ENCODE peak calls at places on chromosomes 6 and 20, in eight cellular contexts. D, K, L, T, Q, H, J and F are unnamed samples. For H3K27me3, the result is how much of the 10 kb centered on the place peaks cover.

GRCh38 chr6:166281104-166281503 is 27.1 kb downstream of the PRR18 start:
- DNase-seq in D (no peak), H (no peak), Q (no peak), K (no peak), L (no peak), J (no peak), T (no peak), F (no peak)

GRCh38 chr6:159435701-159436100 is 257.3 kb downstream of the SOD2 start:
- DNase-seq in K (no peak), J (no peak), H (no peak), L (no peak), D (no peak), Q (no peak), T (no peak), F (no peak)

GRCh38 chr6:122653094-122653493 is 42.9 kb downstream of the PKIB start:
- DNase-seq in J (no peak), Q (no peak), T (no peak), L (no peak), K (no peak), H (no peak), D (no peak), F (no peak)

GRCh38 chr20:15889924-15890256 is 683.4 kb downstream of the KIF16B start:
- DNase-seq in Q (no peak), T (no peak), K (no peak), H (no peak), J (no peak), L (no peak), D (no peak), F (no peak)

GRCh38 chr6:56954389-56955170 is at the start of gene BEND6:
- DNase-seq in H (peak), K (peak), L (no peak), T (no peak), J (no peak), D (peak), Q (peak), F (peak)

GRCh38 chr6:11767458-11767857 is 11.1 kb downstream of the ADTRP start:
- DNase-seq in L (no peak), H (no peak), T (no peak), Q (no peak), D (no peak), J (no peak), K (no peak), F (no peak)

GRCh38 chr6:134199848-134200606 is 117.9 kb downstream of the SGK1 start:
- DNase-seq in T (no peak), J (no peak), K (no peak), L (no peak), Q (no peak), D (no peak), H (no peak), F (no peak)

GRCh38 chr6:17712573-17712972 is 5.8 kb upstream of the NUP153 start:
- DNase-seq in L (no peak), T (no peak), D (no peak), Q (no peak), H (no peak), J (no peak), K (no peak), F (no peak)

GRCh38 chr6:162485464-162485863 is 242.1 kb downstream of the PRKN start:
- DNase-seq in J (no peak), D (no peak), T (no peak), Q (no peak), L (no peak), K (no peak), H (no peak), F (no peak)

GRCh38 chr6:118354641-118355040 is 193.5 kb upstream of the PLN start:
- DNase-seq in Q (no peak), T (no peak), H (no peak), J (no peak), D (no peak), K (no peak), L (no peak), F (no peak)

GRCh38 chr20:64079273-64080012 is at the start of gene RGS19:
- DNase-seq in J (peak), T (peak), D (peak), H (no peak), L (peak), Q (peak), K (peak), F (peak)

GRCh38 chr20:31678389-31679356 is 41.0 kb downstream of the COX4I2 start:
- DNase-seq in H (no peak), T (no peak), Q (peak), D (no peak), L (no peak), J (no peak), K (no peak), F (no peak)

GRCh38 chr6:27825025-27825823 is 87.0 kb downstream of the OR2B2 start:
- DNase-seq in D (no peak), J (no peak), H (no peak), T (no peak), L (no peak), K (no peak), Q (no peak), F (no peak)

GRCh38 chr6:149031545-149032317 is 284.9 kb downstream of the UST start:
- DNase-seq in D (no peak), H (peak), K (no peak), L (no peak), J (no peak), T (no peak), Q (peak), F (peak)

GRCh38 chr6:41505084-41506049 is 40.8 kb upstream of the FOXP4 start:
- DNase-seq in D (peak), H (peak), L (no peak), K (peak), Q (peak), T (no peak), J (no peak), F (peak)

GRCh38 chr6:35737413-35738211 is 780 bp downstream of the ARMC12 start:
- DNase-seq in Q (no peak), K (peak), J (no peak), D (no peak), T (no peak), L (peak), H (peak), F (no peak)

GRCh38 chr20:50569864-50570836 is 60.0 kb downstream of the PTPN1 start:
- DNase-seq in Q (no peak), H (no peak), L (peak), T (no peak), D (no peak), J (peak), K (no peak), F (no peak)

GRCh38 chr6:147618927-147619326 is 110.4 kb downstream of the SAMD5 start:
- DNase-seq in T (no peak), K (no peak), D (peak), L (no peak), J (no peak), Q (no peak), H (peak), F (no peak)

GRCh38 chr20:62918830-62919229 is 7.5 kb downstream of the DIDO1 start:
- DNase-seq in K (no peak), Q (no peak), H (no peak), D (no peak), L (peak), J (no peak), T (no peak), F (no peak)

GRCh38 chr6:132590362-132590761 is 821 bp upstream of the TAAR5 start:
- DNase-seq in D (no peak), Q (no peak), K (no peak), T (no peak), J (no peak), H (no peak), L (no peak), F (no peak)

GRCh38 chr6:13814938-13815575 is 700 bp upstream of the MCUR1 start:
- DNase-seq in K (no peak), T (no peak), D (no peak), L (no peak), H (no peak), J (no peak), Q (no peak), F (no peak)

GRCh38 chr6:167401525-167402194 is 76.8 kb downstream of the TTLL2 start:
- DNase-seq in K (peak), D (peak), J (no peak), T (no peak), H (no peak), L (no peak), Q (no peak), F (no peak)

GRCh38 chr20:12358655-12359009 is 440.9 kb downstream of the BTBD3 start:
- DNase-seq in J (no peak), Q (no peak), H (no peak), T (no peak), L (no peak), D (no peak), K (no peak), F (no peak)

GRCh38 chr6:70479236-70479635 is 65.9 kb downstream of the FAM135A start:
- DNase-seq in L (no peak), J (no peak), Q (no peak), H (no peak), K (no peak), T (no peak), D (no peak), F (no peak)

GRCh38 chr6:23656826-23657225 is 469.2 kb upstream of the NRSN1 start:
- DNase-seq in Q (no peak), K (no peak), T (no peak), L (no peak), H (no peak), J (no peak), D (no peak), F (no peak)

GRCh38 chr6:1917628-1918371 is 308.1 kb downstream of the FOXC1 start:
- DNase-seq in H (no peak), D (no peak), T (no peak), L (no peak), J (no peak), Q (no peak), K (no peak), F (peak)

GRCh38 chr6:130018830-130019795 is 732 bp downstream of the L3MBTL3 start:
- DNase-seq in Q (peak), K (peak), H (peak), T (peak), L (peak), D (peak), J (no peak), F (peak)

DNA sequence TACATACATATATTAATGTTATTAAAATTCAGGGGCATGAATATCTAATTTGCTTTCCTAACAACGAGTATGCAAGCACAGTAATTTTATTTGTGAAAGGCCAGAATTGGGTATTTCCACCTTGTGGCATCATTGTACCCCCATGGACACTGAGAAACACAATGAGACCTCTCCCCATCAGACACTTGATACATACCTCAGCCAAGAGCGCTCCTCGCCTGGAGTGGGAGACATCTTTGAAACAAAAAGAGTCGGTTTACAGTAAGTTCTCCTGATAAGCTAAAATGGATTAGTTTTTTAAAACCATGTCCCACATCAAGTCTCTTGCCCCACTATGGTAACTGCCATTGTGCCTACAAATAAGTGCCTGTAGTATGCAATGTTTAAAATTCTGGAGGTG is 2.1 kb downstream of the CNR1 start:
- DNase-seq in D (no peak), H (no peak), Q (no peak), J (no peak), L (no peak), K (no peak), T (no peak), F (no peak)
- H3K27me3 ChIP-seq in D (half or more), H (under half), Q (under half), J (half or more), L (under half), K (under half), T (half or more), F (under half)

DNA sequence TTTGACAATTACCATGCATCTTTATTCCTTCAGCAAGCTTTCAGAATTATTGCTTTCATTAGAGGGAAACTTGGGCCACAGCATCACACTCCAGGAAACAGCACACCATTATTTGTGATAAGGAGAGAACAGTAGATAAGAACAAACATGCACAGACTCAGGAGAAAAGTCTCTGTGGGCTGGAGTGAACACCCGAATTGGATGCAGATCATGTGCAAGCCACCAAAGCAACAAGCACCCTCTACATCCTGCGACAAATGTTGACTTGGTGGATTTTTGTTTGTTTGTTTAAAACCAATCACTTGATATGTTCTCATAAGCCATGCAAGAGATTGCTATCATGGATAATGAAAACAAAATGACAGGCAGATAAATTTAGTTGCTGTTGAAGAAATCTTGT is 67.7 kb upstream of the ZFP64 start:
- DNase-seq in J (no peak), D (no peak), T (no peak), L (no peak), H (no peak), Q (no peak), K (no peak), F (no peak)
- H3K27me3 ChIP-seq in J (under half), D (under half), T (under half), L (under half), H (under half), Q (under half), K (under half), F (under half)

GRCh38 chr20:46157625-46158024 is 39.5 kb downstream of the CD40 start:
- DNase-seq in Q (no peak), T (no peak), J (no peak), K (no peak), L (no peak), D (no peak), H (no peak), F (no peak)

GRCh38 chr20:46160661-46161060 is 42.5 kb downstream of the CD40 start:
- DNase-seq in J (no peak), L (no peak), Q (no peak), T (no peak), H (no peak), D (no peak), K (no peak), F (no peak)

GRCh38 chr20:46158476-46158987 is 40.4 kb downstream of the CD40 start:
- DNase-seq in L (no peak), D (no peak), H (no peak), Q (no peak), T (no peak), J (no peak), K (no peak), F (no peak)

GRCh38 chr20:46157076-46157592 is 39.0 kb downstream of the CD40 start:
- DNase-seq in H (no peak), T (no peak), Q (peak), J (no peak), L (no peak), K (no peak), D (no peak), F (no peak)

DNA sequence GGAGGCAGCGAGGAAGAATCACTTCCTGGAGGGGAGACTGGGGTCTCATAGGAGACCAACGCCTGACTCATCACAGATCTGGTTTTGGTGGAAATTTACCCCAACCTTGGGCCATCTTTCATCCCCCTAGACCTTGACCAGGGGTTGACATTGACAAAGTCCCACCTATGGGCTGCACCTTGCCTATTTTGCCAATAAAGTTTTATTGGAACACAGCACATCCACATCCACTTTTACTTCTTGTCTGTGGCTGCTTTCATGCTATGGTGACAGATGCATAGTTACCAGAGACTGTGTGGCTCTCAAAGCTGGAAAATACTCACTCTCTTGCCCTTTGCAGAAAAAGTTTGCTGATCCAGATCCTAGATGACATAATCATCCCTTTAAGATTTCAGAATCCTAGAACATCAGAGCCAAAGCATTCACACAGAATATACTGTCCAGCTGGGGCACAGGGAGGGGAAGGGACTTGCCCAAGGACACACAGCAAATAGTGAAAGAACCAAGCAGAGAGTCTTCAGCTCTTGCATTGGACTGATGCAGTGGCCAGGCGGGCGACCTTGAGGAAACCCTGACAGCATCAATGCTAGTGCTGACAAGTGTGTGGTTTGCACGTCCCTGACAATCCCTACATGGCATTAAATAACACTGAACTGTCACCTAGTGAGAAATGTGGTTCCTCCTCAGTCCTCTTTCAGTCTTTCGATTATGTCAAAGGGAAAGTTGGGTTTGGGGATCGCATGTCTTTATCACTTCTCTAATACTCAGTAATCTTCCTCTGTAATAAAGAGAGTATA is 41.2 kb downstream of the CD40 start:
- DNase-seq in L (no peak), Q (no peak), T (no peak), D (no peak), J (no peak), K (no peak), H (no peak), F (no peak)
- H3K27me3 ChIP-seq in L (under half), Q (under half), T (under half), D (half or more), J (under half), K (under half), H (under half), F (under half)

GRCh38 chr6:106750146-106750900 is 120.9 kb downstream of the QRSL1 start:
- DNase-seq in K (no peak), H (no peak), D (no peak), L (no peak), T (no peak), J (no peak), Q (no peak), F (no peak)

GRCh38 chr6:106747139-106747538 is 117.8 kb downstream of the QRSL1 start:
- DNase-seq in D (no peak), Q (no peak), L (no peak), T (no peak), J (no peak), H (no peak), K (peak), F (no peak)

GRCh38 chr6:106746660-106747059 is 117.3 kb downstream of the QRSL1 start:
- DNase-seq in D (no peak), K (no peak), H (no peak), T (no peak), Q (no peak), J (no peak), L (no peak), F (peak)

GRCh38 chr6:106749611-106750010 is 120.2 kb downstream of the QRSL1 start:
- DNase-seq in D (no peak), K (no peak), J (no peak), Q (no peak), T (no peak), L (no peak), H (no peak), F (no peak)

GRCh38 chr6:106748547-106749207 is 119.3 kb downstream of the QRSL1 start:
- DNase-seq in L (no peak), T (no peak), K (no peak), D (no peak), H (no peak), Q (no peak), J (peak), F (no peak)
- H3K27me3 ChIP-seq in L (under half), T (under half), K (under half), D (under half), H (under half), Q (under half), J (under half), F (under half)